ENCODE peak calls at places on chromosomes 1 and 21, in nine cellular contexts. A is cardiac septum; R is activated naive CD4-positive, alpha-beta T cell; N is AML-193; H is T-helper 17 cell; J is stimulated activated naive B cell treated with anti-CD40 and anti-IgM and Interleukin-4, amounts not matched to agents 10 μg/mL and 1 μg/mL and 100 μg/mL, for 72 hours; W is GOT3; P is NCI-H1105 treated with DMSO at 0.1 percent for 48 hours; Q is GM04503. U is an unnamed sample.

GRCh38 chr1:219621047-219621786 is 8.3 kb upstream of the ZC3H11B start:
- DNase-seq in A (no peak), R (no peak), N (no peak), H (no peak), J (no peak), W (no peak), P (no peak), Q (no peak), U (no peak)

GRCh38 chr1:11817192-11817591 is 11.2 kb downstream of the CLCN6 start:
- DNase-seq in A (no peak), R (no peak), N (no peak), H (no peak), J (no peak), W (no peak), P (no peak), Q (no peak), U (no peak)

GRCh38 chr21:46089285-46089684 is 8.6 kb upstream of the COL6A2 start:
- DNase-seq in A (no peak), R (no peak), N (no peak), H (no peak), J (no peak), W (no peak), P (no peak), Q (no peak), U (no peak)

GRCh38 chr1:109636201-109636952 is 16.7 kb downstream of the AMPD2 start:
- DNase-seq in A (no peak), R (no peak), N (no peak), H (no peak), J (no peak), W (no peak), P (no peak), Q (no peak), U (no peak)

GRCh38 chr1:7278045-7278444 is 492.8 kb downstream of the CAMTA1 start:
- DNase-seq in A (no peak), R (no peak), N (no peak), H (no peak), J (no peak), W (no peak), P (no peak), Q (no peak), U (no peak)

GRCh38 chr1:26287033-26287711 is 7.3 kb downstream of the SH3BGRL3 start:
- DNase-seq in A (peak; percentile 15), R (no peak), N (peak; percentile 47), H (peak; percentile 49), J (peak; percentile 62), W (no peak), P (no peak), Q (no peak), U (peak; percentile 94)

GRCh38 chr1:3625151-3625907 is 514 bp downstream of the TPRG1L start:
- DNase-seq in A (no peak), R (no peak), N (no peak), H (no peak), J (no peak), W (no peak), P (peak; percentile 51), Q (no peak), U (no peak)

GRCh38 chr1:226627050-226627755 is 78.6 kb downstream of the STUM start:
- DNase-seq in A (peak; percentile 49), R (no peak), N (no peak), H (no peak), J (no peak), W (no peak), P (no peak), Q (no peak), U (no peak)

GRCh38 chr1:182120411-182121258 is 59.1 kb upstream of the ZNF648 start:
- DNase-seq in A (no peak), R (no peak), N (no peak), H (no peak), J (no peak), W (no peak), P (no peak), Q (peak; percentile 34), U (no peak)

GRCh38 chr1:56095924-56096655 is 483.3 kb downstream of the PLPP3 start:
- DNase-seq in A (no peak), R (no peak), N (no peak), H (no peak), J (no peak), W (no peak), P (no peak), Q (peak; percentile 97), U (no peak)

GRCh38 chr1:7703321-7704213 is 67.5 kb upstream of the VAMP3 start:
- DNase-seq in A (no peak), R (no peak), N (no peak), H (peak; percentile 59), J (no peak), W (no peak), P (peak; percentile 46), Q (no peak), U (no peak)